ENCODE peak calls at places on chromosomes 12 and 14, in eight cellular contexts. N is amniotic stem cell; Y is ascending aorta; U is right cardiac atrium; P is ovary; A is mucosa of gallbladder; B is activated CD4-positive, alpha-beta T cell treated with anti-CD3 and anti-CD28 coated beads, Interleukin-2, amount 10 ng/mL, durations not matched to agents 7 days and 5 days; L is GM12865. J is an unnamed sample.

GRCh38 chr12:80580254-80580653 is 127.2 kb upstream of the MYF6 start:
- DNase-seq in P (no peak), N (peak), Y (no peak), U (no peak), B (no peak), L (no peak), A (no peak), J (no peak)

GRCh38 chr14:54356172-54356571 is 40.6 kb upstream of the CDKN3 start:
- DNase-seq in L (no peak), B (no peak), N (no peak), Y (no peak), U (no peak), A (no peak), P (no peak), J (no peak)

GRCh38 chr14:94946244-94946643 is 176.3 kb upstream of the GSC start:
- DNase-seq in B (peak), A (no peak), U (no peak), P (no peak), L (no peak), Y (no peak), N (no peak), J (no peak)

GRCh38 chr12:106013941-106014340 is 124.8 kb downstream of the NUAK1 start:
- DNase-seq in L (no peak), Y (no peak), N (no peak), B (no peak), A (no peak), U (no peak), P (no peak), J (no peak)

GRCh38 chr12:2314492-2314891 is 261.7 kb downstream of the CACNA1C start:
- DNase-seq in Y (no peak), P (no peak), L (no peak), U (no peak), A (no peak), N (no peak), B (no peak), J (no peak)

GRCh38 chr12:95788637-95789036 is 1.9 kb downstream of the NTN4 start:
- DNase-seq in Y (no peak), N (no peak), B (no peak), U (no peak), A (no peak), P (no peak), L (no peak), J (no peak)

GRCh38 chr12:54390668-54391551 is 6.4 kb upstream of the ZNF385A start:
- DNase-seq in N (no peak), A (no peak), B (peak), U (peak), Y (no peak), P (peak), L (peak), J (no peak)

GRCh38 chr14:96277890-96278289 is 21.9 kb downstream of the BDKRB1 start:
- DNase-seq in B (no peak), L (no peak), Y (no peak), U (no peak), N (no peak), P (no peak), A (no peak), J (no peak)

GRCh38 chr14:104136472-104137296 is 1.7 kb upstream of the KIF26A start:
- DNase-seq in P (peak), Y (no peak), U (peak), B (no peak), N (no peak), A (no peak), L (no peak), J (peak)

GRCh38 chr12:123757555-123757954 is 4.5 kb upstream of the DNAH10 start:
- DNase-seq in P (no peak), Y (peak), U (no peak), L (no peak), N (no peak), B (no peak), A (no peak), J (no peak)

GRCh38 chr14:80239631-80240030 is 28.3 kb upstream of the DIO2 start:
- DNase-seq in U (no peak), B (no peak), N (no peak), L (no peak), P (no peak), A (no peak), Y (no peak), J (peak)

GRCh38 chr12:64682572-64683277 is 72.4 kb downstream of the RASSF3 start:
- DNase-seq in N (no peak), A (peak), Y (no peak), B (no peak), U (peak), P (peak), L (no peak), J (peak)

GRCh38 chr14:60090864-60091519 is 731 bp upstream of the PCNX4 start:
- DNase-seq in P (peak), A (peak), L (peak), N (no peak), B (peak), Y (no peak), U (peak), J (peak)

GRCh38 chr12:93379432-93380308 is 1.9 kb downstream of the NUDT4 start:
- DNase-seq in L (no peak), U (no peak), P (no peak), B (no peak), N (no peak), A (no peak), Y (no peak), J (no peak)

GRCh38 chr14:91246051-91246852 is 1.7 kb upstream of the GPR68 start:
- DNase-seq in P (no peak), L (no peak), B (peak), Y (no peak), N (no peak), U (no peak), A (peak), J (no peak)

GRCh38 chr14:105980224-105980623 is 453.8 kb downstream of the TMEM121 start:
- DNase-seq in Y (no peak), B (no peak), A (no peak), L (no peak), P (no peak), U (no peak), N (no peak), J (no peak)

GRCh38 chr12:78293039-78293686 is 462.5 kb downstream of the NAV3 start:
- DNase-seq in A (peak), N (no peak), U (no peak), Y (no peak), L (no peak), P (no peak), B (no peak), J (no peak)

GRCh38 chr12:63498239-63498638 is 170.1 kb downstream of the DPY19L2 start:
- DNase-seq in A (no peak), U (no peak), N (no peak), L (no peak), Y (no peak), B (no peak), P (no peak), J (no peak)

GRCh38 chr12:11814362-11814761 is 164.9 kb downstream of the ETV6 start:
- DNase-seq in U (no peak), L (no peak), A (no peak), N (no peak), B (no peak), Y (no peak), P (no peak), J (peak)

GRCh38 chr12:111304642-111305071 is 64.2 kb downstream of the PHETA1 start:
- DNase-seq in B (peak), L (peak), P (no peak), U (no peak), N (no peak), Y (no peak), A (no peak), J (no peak)

GRCh38 chr14:71061458-71061857 is 154.2 kb downstream of the PCNX1 start:
- DNase-seq in P (no peak), L (no peak), N (no peak), A (no peak), U (no peak), Y (no peak), B (no peak), J (no peak)

GRCh38 chr14:76203086-76204001 is 51.6 kb downstream of the GPATCH2L start:
- DNase-seq in Y (no peak), N (peak), P (peak), A (peak), U (peak), L (peak), B (no peak), J (peak)

GRCh38 chr12:120940799-120941198 is 36.6 kb upstream of the SPPL3 start:
- DNase-seq in L (peak), B (no peak), U (no peak), Y (no peak), N (no peak), P (no peak), A (no peak), J (no peak)

GRCh38 chr12:105279460-105280056 is 43.6 kb upstream of the APPL2 start:
- DNase-seq in B (peak), U (no peak), A (peak), Y (no peak), P (no peak), N (peak), L (peak), J (no peak)

GRCh38 chr14:96249016-96249415 is 7.0 kb upstream of the BDKRB1 start:
- DNase-seq in P (no peak), L (no peak), B (no peak), A (peak), Y (no peak), U (no peak), N (peak), J (no peak)

GRCh38 chr12:56410768-56411167 is 38.5 kb downstream of the TIMELESS start:
- DNase-seq in U (no peak), P (no peak), B (no peak), A (no peak), N (no peak), Y (no peak), L (no peak), J (no peak)

GRCh38 chr12:26135010-26135420 is 10.2 kb upstream of the BHLHE41 start:
- DNase-seq in P (peak), L (no peak), B (no peak), U (no peak), Y (no peak), A (peak), N (no peak), J (no peak)

GRCh38 chr12:65720136-65720535 is 104.1 kb upstream of the HMGA2 start:
- DNase-seq in P (no peak), N (no peak), B (no peak), A (no peak), L (no peak), Y (no peak), U (no peak), J (no peak)

GRCh38 chr12:109255377-109255776 is 53.7 kb downstream of the FOXN4 start:
- DNase-seq in N (no peak), Y (no peak), B (no peak), U (no peak), L (peak), P (no peak), A (no peak), J (no peak)

GRCh38 chr12:6902448-6902847 is 2.2 kb upstream of the LRRC23 start:
- DNase-seq in L (no peak), U (no peak), P (no peak), B (no peak), N (no peak), A (no peak), Y (no peak), J (no peak)

GRCh38 chr14:53304726-53305381 is 151.7 kb upstream of the DDHD1 start:
- DNase-seq in P (no peak), U (no peak), Y (no peak), N (no peak), A (no peak), B (no peak), L (no peak), J (no peak)

GRCh38 chr14:39015360-39015961 is 87.6 kb downstream of the SEC23A start:
- DNase-seq in B (peak), U (no peak), P (no peak), A (no peak), Y (no peak), L (peak), N (no peak), J (peak)

GRCh38 chr14:61950340-61950739 is 188.1 kb downstream of the SNAPC1 start:
- DNase-seq in P (no peak), B (no peak), L (no peak), A (no peak), U (no peak), N (no peak), Y (no peak), J (no peak)

GRCh38 chr14:89907655-89908054 is 46.9 kb downstream of the EFCAB11 start:
- DNase-seq in N (no peak), B (no peak), L (no peak), A (no peak), P (no peak), U (no peak), Y (no peak), J (no peak)

GRCh38 chr12:52216807-52217206 is 16.2 kb upstream of the KRT7 start:
- DNase-seq in Y (no peak), A (no peak), P (no peak), L (no peak), U (peak), B (no peak), N (no peak), J (no peak)

GRCh38 chr14:94887591-94887990 is 117.7 kb upstream of the GSC start:
- DNase-seq in U (no peak), A (no peak), N (no peak), P (no peak), L (no peak), B (no peak), Y (no peak), J (no peak)

GRCh38 chr14:99163446-99163845 is 108.6 kb downstream of the BCL11B start:
- DNase-seq in P (no peak), Y (no peak), N (no peak), L (no peak), B (no peak), U (no peak), A (no peak), J (no peak)